ENCODE peak calls at places on chromosomes 7 and 10, in four cellular contexts. L, U, Q and O are unnamed samples.

GRCh38 chr7:149838992-149839408 is 825 bp downstream of the ZNF862 start:
- DNase-seq in L (no peak), U (peak), Q (no peak), O (no peak)

GRCh38 chr7:142618655-142619351 is 130.5 kb upstream of the PRSS1 start:
- DNase-seq in L (no peak), U (no peak), Q (no peak), O (no peak)

GRCh38 chr7:151065516-151065915 is 6.1 kb downstream of the SLC4A2 start:
- DNase-seq in L (no peak), U (no peak), Q (no peak), O (no peak)

GRCh38 chr7:51366930-51367613 is 50.5 kb upstream of the COBL start:
- DNase-seq in L (no peak), U (peak), Q (peak), O (no peak)

GRCh38 chr7:128215739-128216138 is 25.3 kb upstream of the LEP start:
- DNase-seq in L (no peak), U (no peak), Q (no peak), O (no peak)

GRCh38 chr7:137328389-137329120 is 15.0 kb downstream of the PTN start:
- DNase-seq in L (no peak), U (peak), Q (no peak), O (no peak)

GRCh38 chr10:24457661-24458318 is 248.9 kb downstream of the KIAA1217 start:
- DNase-seq in L (no peak), U (no peak), Q (peak), O (no peak)

GRCh38 chr7:117122536-117122935 is 169.2 kb downstream of the ST7 start:
- DNase-seq in L (no peak), U (no peak), Q (no peak), O (no peak)

GRCh38 chr10:36721851-36722250 is 403.5 kb upstream of the ANKRD30A start:
- DNase-seq in L (no peak), U (no peak), Q (no peak), O (no peak)

GRCh38 chr7:151389096-151389767 is 20.6 kb downstream of the WDR86 start:
- DNase-seq in L (no peak), U (no peak), Q (no peak), O (no peak)

GRCh38 chr10:63595072-63595471 is 73.9 kb downstream of the REEP3 start:
- DNase-seq in L (no peak), U (no peak), Q (no peak), O (no peak)
- TF ChIP-seq CTCF in L (no peak), U (no peak), Q (no peak), O (no peak)

DNA sequence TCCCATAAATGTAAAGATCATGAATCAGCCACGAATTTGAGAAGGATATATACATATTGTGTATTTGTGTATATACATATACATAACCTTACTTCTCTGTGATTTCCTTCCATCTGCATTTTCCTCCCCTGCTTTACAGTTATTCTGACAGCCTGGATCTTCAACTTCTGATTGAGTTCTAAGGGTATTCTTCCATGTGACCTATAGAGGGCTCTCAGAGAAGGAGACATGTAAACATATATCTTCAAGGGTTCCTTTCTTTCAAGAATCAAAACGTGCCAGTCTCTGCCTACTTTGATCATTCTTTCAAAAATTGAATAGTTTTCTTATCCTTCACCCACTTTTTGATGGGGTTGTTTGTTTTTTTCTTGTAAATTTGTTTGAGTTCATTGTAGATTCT is 453.7 kb upstream of the POT1 start:
- DNase-seq in L (no peak), U (no peak), Q (no peak), O (no peak)
- TF ChIP-seq CTCF in L (no peak), U (peak), Q (no peak), O (no peak)

GRCh38 chr10:116690356-116691078 is 51.8 kb downstream of the HSPA12A start:
- DNase-seq in L (no peak), U (peak), Q (no peak), O (no peak)
- TF ChIP-seq CTCF in L (no peak), U (peak), Q (no peak), O (no peak)

GRCh38 chr10:86387221-86387794 is 20.7 kb upstream of the GRID1 start:
- DNase-seq in L (peak), U (peak), Q (no peak), O (no peak)
- TF ChIP-seq CTCF in L (no peak), U (no peak), Q (no peak), O (no peak)

GRCh38 chr7:26500749-26501352 is 209.2 kb downstream of the SNX10 start:
- DNase-seq in L (no peak), U (peak), Q (no peak), O (no peak)
- TF ChIP-seq CTCF in L (no peak), U (peak), Q (no peak), O (no peak)